ENCODE peak calls at places on chromosome 20, in nine cellular contexts. One of them, this sample, is unnamed.

GRCh38 chr20:21125072-21125848 is 622 bp upstream of the KIZ start:
- DNase-seq in skeletal muscle cell: no peak
- DNase-seq in GM12864: no peak
- DNase-seq in lung: no peak
- DNase-seq in BE2C: peak
- DNase-seq in adrenal gland: peak
- DNase-seq in choroid plexus epithelial cell: peak
- DNase-seq in mammary epithelial cell: peak
- DNase-seq in neural progenitor cell: peak
- DNase-seq in this sample: no peak

GRCh38 chr20:13220194-13220856 is 749 bp upstream of the ISM1 start:
- DNase-seq in skeletal muscle cell: no peak
- DNase-seq in GM12864: no peak
- DNase-seq in lung: peak
- DNase-seq in BE2C: peak
- DNase-seq in adrenal gland: no peak
- DNase-seq in choroid plexus epithelial cell: peak
- DNase-seq in mammary epithelial cell: peak
- DNase-seq in neural progenitor cell: peak
- DNase-seq in this sample: no peak

GRCh38 chr20:14612389-14612788 is 275.0 kb upstream of the FLRT3 start:
- DNase-seq in skeletal muscle cell: peak
- DNase-seq in GM12864: no peak
- DNase-seq in lung: no peak
- DNase-seq in BE2C: no peak
- DNase-seq in adrenal gland: no peak
- DNase-seq in choroid plexus epithelial cell: peak
- DNase-seq in mammary epithelial cell: no peak
- DNase-seq in neural progenitor cell: no peak
- DNase-seq in this sample: no peak

GRCh38 chr20:48831702-48832422 is 4.1 kb upstream of the PREX1 start:
- DNase-seq in skeletal muscle cell: no peak
- DNase-seq in GM12864: no peak
- DNase-seq in lung: no peak
- DNase-seq in BE2C: no peak
- DNase-seq in adrenal gland: peak
- DNase-seq in choroid plexus epithelial cell: no peak
- DNase-seq in mammary epithelial cell: peak
- DNase-seq in neural progenitor cell: peak
- DNase-seq in this sample: no peak

GRCh38 chr20:10982692-10983091 is 308.9 kb upstream of the JAG1 start:
- DNase-seq in skeletal muscle cell: peak
- DNase-seq in GM12864: no peak
- DNase-seq in lung: no peak
- DNase-seq in BE2C: no peak
- DNase-seq in adrenal gland: peak
- DNase-seq in choroid plexus epithelial cell: peak
- DNase-seq in mammary epithelial cell: peak
- DNase-seq in neural progenitor cell: no peak
- DNase-seq in this sample: no peak

GRCh38 chr20:478949-479429 is 16.7 kb upstream of the TBC1D20 start:
- DNase-seq in skeletal muscle cell: peak
- DNase-seq in GM12864: peak
- DNase-seq in lung: no peak
- DNase-seq in BE2C: peak
- DNase-seq in adrenal gland: no peak
- DNase-seq in choroid plexus epithelial cell: peak
- DNase-seq in mammary epithelial cell: peak
- DNase-seq in neural progenitor cell: peak
- DNase-seq in this sample: peak

GRCh38 chr20:36527331-36528125 is 13.8 kb upstream of the MYL9 start:
- DNase-seq in skeletal muscle cell: no peak
- DNase-seq in GM12864: no peak
- DNase-seq in lung: no peak
- DNase-seq in BE2C: no peak
- DNase-seq in adrenal gland: peak
- DNase-seq in choroid plexus epithelial cell: no peak
- DNase-seq in mammary epithelial cell: no peak
- DNase-seq in neural progenitor cell: no peak
- DNase-seq in this sample: no peak

GRCh38 chr20:18164356-18164755 is 26.7 kb downstream of the KAT14 start:
- DNase-seq in skeletal muscle cell: no peak
- DNase-seq in GM12864: no peak
- DNase-seq in lung: no peak
- DNase-seq in BE2C: no peak
- DNase-seq in adrenal gland: no peak
- DNase-seq in choroid plexus epithelial cell: peak
- DNase-seq in mammary epithelial cell: peak
- DNase-seq in neural progenitor cell: no peak
- DNase-seq in this sample: no peak

GRCh38 chr20:54477556-54477955 is 2.2 kb downstream of the DOK5 start:
- DNase-seq in skeletal muscle cell: no peak
- DNase-seq in GM12864: no peak
- DNase-seq in lung: no peak
- DNase-seq in BE2C: no peak
- DNase-seq in adrenal gland: no peak
- DNase-seq in choroid plexus epithelial cell: no peak
- DNase-seq in mammary epithelial cell: no peak
- DNase-seq in neural progenitor cell: no peak
- DNase-seq in this sample: no peak

GRCh38 chr20:33568378-33569289 is 78.7 kb downstream of the CBFA2T2 start:
- DNase-seq in skeletal muscle cell: no peak
- DNase-seq in GM12864: no peak
- DNase-seq in lung: no peak
- DNase-seq in BE2C: peak
- DNase-seq in adrenal gland: no peak
- DNase-seq in choroid plexus epithelial cell: no peak
- DNase-seq in mammary epithelial cell: no peak
- DNase-seq in neural progenitor cell: peak
- DNase-seq in this sample: no peak

GRCh38 chr20:54475334-54476287 is at the start of gene DOK5:
- DNase-seq in skeletal muscle cell: no peak
- DNase-seq in GM12864: no peak
- DNase-seq in lung: no peak
- DNase-seq in BE2C: no peak
- DNase-seq in adrenal gland: no peak
- DNase-seq in choroid plexus epithelial cell: peak
- DNase-seq in mammary epithelial cell: peak
- DNase-seq in neural progenitor cell: peak
- DNase-seq in this sample: no peak

GRCh38 chr20:33719989-33720709 is at the start of gene PXMP4:
- DNase-seq in skeletal muscle cell: peak
- DNase-seq in GM12864: peak
- DNase-seq in lung: peak
- DNase-seq in BE2C: peak
- DNase-seq in adrenal gland: peak
- DNase-seq in choroid plexus epithelial cell: peak
- DNase-seq in mammary epithelial cell: peak
- DNase-seq in neural progenitor cell: peak
- DNase-seq in this sample: peak

GRCh38 chr20:58256842-58257241 is 28.4 kb upstream of the ANKRD60 start:
- DNase-seq in skeletal muscle cell: no peak
- DNase-seq in GM12864: no peak
- DNase-seq in lung: no peak
- DNase-seq in BE2C: peak
- DNase-seq in adrenal gland: no peak
- DNase-seq in choroid plexus epithelial cell: no peak
- DNase-seq in mammary epithelial cell: no peak
- DNase-seq in neural progenitor cell: no peak
- DNase-seq in this sample: no peak

GRCh38 chr20:37463726-37464125 is 57.3 kb upstream of the NNAT start:
- DNase-seq in skeletal muscle cell: no peak
- DNase-seq in GM12864: no peak
- DNase-seq in lung: no peak
- DNase-seq in BE2C: no peak
- DNase-seq in adrenal gland: no peak
- DNase-seq in choroid plexus epithelial cell: no peak
- DNase-seq in mammary epithelial cell: no peak
- DNase-seq in neural progenitor cell: no peak
- DNase-seq in this sample: no peak

GRCh38 chr20:53635189-53635588 is 41.5 kb upstream of the ZNF217 start:
- DNase-seq in skeletal muscle cell: no peak
- DNase-seq in GM12864: no peak
- DNase-seq in lung: no peak
- DNase-seq in BE2C: no peak
- DNase-seq in adrenal gland: no peak
- DNase-seq in choroid plexus epithelial cell: no peak
- DNase-seq in mammary epithelial cell: no peak
- DNase-seq in neural progenitor cell: no peak
- DNase-seq in this sample: no peak

GRCh38 chr20:3694864-3695263 is 13.1 kb upstream of the ADAM33 start:
- DNase-seq in skeletal muscle cell: no peak
- DNase-seq in GM12864: no peak
- DNase-seq in lung: no peak
- DNase-seq in BE2C: no peak
- DNase-seq in adrenal gland: no peak
- DNase-seq in choroid plexus epithelial cell: no peak
- DNase-seq in mammary epithelial cell: no peak
- DNase-seq in neural progenitor cell: no peak
- DNase-seq in this sample: no peak

GRCh38 chr20:60749804-60750602 is 502.1 kb upstream of the CDH4 start:
- DNase-seq in skeletal muscle cell: no peak
- DNase-seq in GM12864: no peak
- DNase-seq in lung: no peak
- DNase-seq in BE2C: no peak
- DNase-seq in adrenal gland: no peak
- DNase-seq in choroid plexus epithelial cell: no peak
- DNase-seq in mammary epithelial cell: no peak
- DNase-seq in neural progenitor cell: no peak
- DNase-seq in this sample: no peak
- H3K4me3 ChIP-seq in skeletal muscle cell: no peak
- H3K4me3 ChIP-seq in GM12864: no peak
- H3K4me3 ChIP-seq in lung: no peak
- H3K4me3 ChIP-seq in BE2C: no peak
- H3K4me3 ChIP-seq in adrenal gland: no peak
- H3K4me3 ChIP-seq in choroid plexus epithelial cell: no peak
- H3K4me3 ChIP-seq in mammary epithelial cell: no peak
- H3K4me3 ChIP-seq in neural progenitor cell: no peak
- H3K4me3 ChIP-seq in this sample: no peak

GRCh38 chr20:9203081-9203447 is 134.2 kb downstream of the PLCB4 start:
- DNase-seq in skeletal muscle cell: no peak
- DNase-seq in GM12864: no peak
- DNase-seq in lung: no peak
- DNase-seq in BE2C: no peak
- DNase-seq in adrenal gland: no peak
- DNase-seq in choroid plexus epithelial cell: peak
- DNase-seq in mammary epithelial cell: no peak
- DNase-seq in neural progenitor cell: no peak
- DNase-seq in this sample: no peak
- H3K4me3 ChIP-seq in skeletal muscle cell: no peak
- H3K4me3 ChIP-seq in GM12864: no peak
- H3K4me3 ChIP-seq in lung: no peak
- H3K4me3 ChIP-seq in BE2C: no peak
- H3K4me3 ChIP-seq in adrenal gland: no peak
- H3K4me3 ChIP-seq in choroid plexus epithelial cell: no peak
- H3K4me3 ChIP-seq in mammary epithelial cell: no peak
- H3K4me3 ChIP-seq in neural progenitor cell: no peak
- H3K4me3 ChIP-seq in this sample: no peak

DNA sequence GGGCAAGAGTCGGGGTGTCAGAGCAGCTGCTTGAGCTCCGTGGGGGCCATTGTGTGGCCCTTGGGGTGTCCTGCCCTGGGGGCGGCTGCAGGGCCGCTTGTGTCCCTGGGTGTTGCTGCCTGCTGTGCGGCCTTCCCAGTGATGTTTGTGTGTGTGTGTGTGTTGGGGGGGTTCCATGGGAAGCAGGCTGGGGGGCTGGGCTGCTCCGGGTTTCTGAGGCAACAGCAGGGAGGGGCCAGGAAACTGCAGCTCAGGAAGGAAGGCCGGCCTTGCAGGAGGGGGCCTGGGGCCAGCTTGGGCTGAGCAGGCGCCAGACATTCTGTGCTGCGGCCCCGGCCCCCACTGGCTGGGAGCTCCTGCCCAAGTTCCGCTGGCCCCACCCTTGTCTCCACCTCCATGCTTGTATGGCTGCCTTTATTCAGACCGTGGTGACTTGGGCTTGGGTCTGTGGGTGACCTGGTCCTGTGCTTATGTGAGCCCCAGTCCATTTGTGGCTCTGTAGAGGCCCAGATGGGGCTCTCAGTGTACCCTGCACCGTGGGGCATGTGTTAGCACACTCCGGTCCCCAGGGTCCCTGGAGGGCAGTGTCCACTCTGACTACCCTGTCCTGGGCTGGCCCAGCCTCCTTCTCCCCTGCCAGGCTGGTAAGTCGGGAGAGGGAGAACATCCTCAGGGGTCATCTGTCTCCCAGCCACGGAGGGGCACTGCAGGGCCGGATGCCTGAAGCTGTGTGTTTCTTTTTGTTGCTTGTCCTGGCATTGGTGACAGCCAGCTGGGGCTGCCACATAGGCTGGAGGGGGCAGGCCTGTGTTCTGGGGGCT is 4.6 kb upstream of the SOX18 start:
- DNase-seq in skeletal muscle cell: no peak
- DNase-seq in GM12864: no peak
- DNase-seq in lung: no peak
- DNase-seq in BE2C: peak
- DNase-seq in adrenal gland: peak
- DNase-seq in choroid plexus epithelial cell: peak
- DNase-seq in mammary epithelial cell: no peak
- DNase-seq in neural progenitor cell: peak
- DNase-seq in this sample: no peak
- H3K4me3 ChIP-seq in skeletal muscle cell: no peak
- H3K4me3 ChIP-seq in GM12864: no peak
- H3K4me3 ChIP-seq in lung: no peak
- H3K4me3 ChIP-seq in BE2C: peak
- H3K4me3 ChIP-seq in adrenal gland: no peak
- H3K4me3 ChIP-seq in choroid plexus epithelial cell: no peak
- H3K4me3 ChIP-seq in mammary epithelial cell: no peak
- H3K4me3 ChIP-seq in neural progenitor cell: no peak
- H3K4me3 ChIP-seq in this sample: no peak

GRCh38 chr20:47727909-47728361 is 57.3 kb downstream of the SULF2 start:
- DNase-seq in skeletal muscle cell: no peak
- DNase-seq in GM12864: no peak
- DNase-seq in lung: no peak
- DNase-seq in BE2C: no peak
- DNase-seq in adrenal gland: no peak
- DNase-seq in choroid plexus epithelial cell: no peak
- DNase-seq in mammary epithelial cell: no peak
- DNase-seq in neural progenitor cell: no peak
- DNase-seq in this sample: no peak

GRCh38 chr20:47726632-47727031 is 58.6 kb downstream of the SULF2 start:
- DNase-seq in skeletal muscle cell: no peak
- DNase-seq in GM12864: no peak
- DNase-seq in lung: no peak
- DNase-seq in BE2C: no peak
- DNase-seq in adrenal gland: no peak
- DNase-seq in choroid plexus epithelial cell: no peak
- DNase-seq in mammary epithelial cell: no peak
- DNase-seq in neural progenitor cell: no peak
- DNase-seq in this sample: no peak

GRCh38 chr20:47724910-47725247 is 60.4 kb downstream of the SULF2 start:
- DNase-seq in skeletal muscle cell: no peak
- DNase-seq in GM12864: no peak
- DNase-seq in lung: no peak
- DNase-seq in BE2C: no peak
- DNase-seq in adrenal gland: no peak
- DNase-seq in choroid plexus epithelial cell: no peak
- DNase-seq in mammary epithelial cell: no peak
- DNase-seq in neural progenitor cell: no peak
- DNase-seq in this sample: no peak

GRCh38 chr20:47725248-47725973 is 59.9 kb downstream of the SULF2 start:
- DNase-seq in skeletal muscle cell: no peak
- DNase-seq in GM12864: peak
- DNase-seq in lung: peak
- DNase-seq in BE2C: peak
- DNase-seq in adrenal gland: peak
- DNase-seq in choroid plexus epithelial cell: peak
- DNase-seq in mammary epithelial cell: peak
- DNase-seq in neural progenitor cell: peak
- DNase-seq in this sample: peak

GRCh38 chr20:47727170-47727880 is 58.0 kb downstream of the SULF2 start:
- DNase-seq in skeletal muscle cell: no peak
- DNase-seq in GM12864: peak
- DNase-seq in lung: peak
- DNase-seq in BE2C: no peak
- DNase-seq in adrenal gland: peak
- DNase-seq in choroid plexus epithelial cell: no peak
- DNase-seq in mammary epithelial cell: no peak
- DNase-seq in neural progenitor cell: no peak
- DNase-seq in this sample: peak
- H3K4me3 ChIP-seq in skeletal muscle cell: no peak
- H3K4me3 ChIP-seq in GM12864: peak
- H3K4me3 ChIP-seq in lung: no peak
- H3K4me3 ChIP-seq in BE2C: no peak
- H3K4me3 ChIP-seq in adrenal gland: no peak
- H3K4me3 ChIP-seq in choroid plexus epithelial cell: no peak
- H3K4me3 ChIP-seq in mammary epithelial cell: no peak
- H3K4me3 ChIP-seq in neural progenitor cell: no peak
- H3K4me3 ChIP-seq in this sample: peak

This sample was measured in GM12865.